ENCODE peak calls at places on chromosome 3, in ten cellular contexts. M is activated CD4-positive, CD25-positive, alpha-beta regulatory T cell; X is endothelial cell; Z is pancreas; F is IMR-90; T is hypothalamus; N is memory B cell; Q is RPMI8226; H is NT2/D1; D is T-helper 2 cell. C is an unnamed sample.

GRCh38 chr3:190718691-190719090 is 143.8 kb downstream of the GMNC start:
- DNase-seq in M (no peak), X (no peak), Z (no peak), F (peak), T (no peak), N (no peak), Q (no peak), H (no peak), D (no peak), C (no peak)

GRCh38 chr3:70882104-70882503 is 569.7 kb upstream of the MDFIC2 start:
- DNase-seq in M (no peak), X (no peak), Z (no peak), F (peak), T (no peak), N (no peak), Q (no peak), H (no peak), D (no peak), C (no peak)

GRCh38 chr3:99866167-99866810 is 48.6 kb downstream of the CMSS1 start:
- DNase-seq in M (no peak), X (no peak), Z (no peak), F (peak), T (no peak), N (no peak), Q (no peak), H (no peak), D (no peak), C (no peak)

GRCh38 chr3:17972889-17973558 is 230.6 kb upstream of the TBC1D5 start:
- DNase-seq in M (no peak), X (no peak), Z (no peak), F (no peak), T (no peak), N (no peak), Q (no peak), H (no peak), D (no peak), C (no peak)

GRCh38 chr3:61979645-61980430 is 393.5 kb downstream of the FEZF2 start:
- DNase-seq in M (no peak), X (no peak), Z (no peak), F (no peak), T (no peak), N (no peak), Q (no peak), H (no peak), D (no peak), C (no peak)

GRCh38 chr3:126939347-126939735 is 43.6 kb upstream of the PLXNA1 start:
- DNase-seq in M (no peak), X (no peak), Z (no peak), F (no peak), T (no peak), N (no peak), Q (no peak), H (no peak), D (no peak), C (no peak)

GRCh38 chr3:111901617-111902016 is 42.6 kb downstream of the PHLDB2 start:
- DNase-seq in M (no peak), X (no peak), Z (no peak), F (no peak), T (no peak), N (no peak), Q (no peak), H (no peak), D (no peak), C (no peak)

GRCh38 chr3:63685340-63685739 is 32.9 kb downstream of the SNTN start:
- DNase-seq in M (no peak), X (no peak), Z (no peak), F (no peak), T (no peak), N (no peak), Q (no peak), H (no peak), D (no peak), C (no peak)

GRCh38 chr3:127549826-127550487 is 40.6 kb downstream of the TPRA1 start:
- DNase-seq in M (no peak), X (no peak), Z (no peak), F (no peak), T (no peak), N (no peak), Q (no peak), H (no peak), D (no peak), C (no peak)

GRCh38 chr3:61381745-61382392 is 130.6 kb upstream of the FHIT start:
- DNase-seq in M (no peak), X (no peak), Z (no peak), F (peak), T (no peak), N (no peak), Q (peak), H (peak), D (no peak), C (no peak)

GRCh38 chr3:142866841-142867631 is 21.8 kb downstream of the PCOLCE2 start:
- DNase-seq in M (no peak), X (peak), Z (no peak), F (no peak), T (no peak), N (no peak), Q (peak), H (peak), D (no peak), C (no peak)

GRCh38 chr3:126064627-126065258 is 19.2 kb downstream of the SLC41A3 start:
- DNase-seq in M (no peak), X (no peak), Z (no peak), F (no peak), T (no peak), N (no peak), Q (peak), H (no peak), D (no peak), C (peak)

GRCh38 chr3:189907803-189908202 is 212.9 kb downstream of the P3H2 start:
- DNase-seq in M (no peak), X (no peak), Z (no peak), F (no peak), T (no peak), N (no peak), Q (no peak), H (no peak), D (no peak), C (no peak)

GRCh38 chr3:179321585-179322322 is 1.1 kb upstream of the ZNF639 start:
- DNase-seq in M (no peak), X (peak), Z (no peak), F (peak), T (peak), N (no peak), Q (peak), H (no peak), D (no peak), C (no peak)

GRCh38 chr3:140972833-140973232 is 31.2 kb downstream of the SLC25A36 start:
- DNase-seq in M (no peak), X (no peak), Z (no peak), F (peak), T (no peak), N (no peak), Q (peak), H (no peak), D (no peak), C (no peak)

GRCh38 chr3:193869221-193870201 is 266.4 kb upstream of the HES1 start:
- DNase-seq in M (no peak), X (peak), Z (peak), F (peak), T (peak), N (no peak), Q (no peak), H (peak), D (no peak), C (no peak)

GRCh38 chr3:4985330-4986174 is 6.3 kb downstream of the BHLHE40 start:
- DNase-seq in M (no peak), X (no peak), Z (no peak), F (peak), T (no peak), N (no peak), Q (no peak), H (no peak), D (no peak), C (no peak)

GRCh38 chr3:70519913-70520659 is 207.6 kb upstream of the MDFIC2 start:
- DNase-seq in M (no peak), X (no peak), Z (no peak), F (peak), T (no peak), N (no peak), Q (no peak), H (no peak), D (no peak), C (no peak)

GRCh38 chr3:27368831-27369607 is at the start of gene NEK10:
- DNase-seq in M (peak), X (peak), Z (peak), F (peak), T (peak), N (peak), Q (peak), H (peak), D (peak), C (peak)

GRCh38 chr3:37197810-37198371 is 23.5 kb upstream of the LRRFIP2 start:
- DNase-seq in M (no peak), X (no peak), Z (no peak), F (peak), T (no peak), N (no peak), Q (no peak), H (no peak), D (no peak), C (no peak)

GRCh38 chr3:71537211-71537611 is 46.3 kb downstream of the FOXP1 start:
- DNase-seq in M (no peak), X (no peak), Z (no peak), F (peak), T (no peak), N (no peak), Q (no peak), H (no peak), D (no peak), C (peak)

GRCh38 chr3:127286571-127287140 is 1.2 kb downstream of the PRR20G start:
- DNase-seq in M (no peak), X (no peak), Z (no peak), F (peak), T (no peak), N (no peak), Q (no peak), H (no peak), D (no peak), C (no peak)

GRCh38 chr3:55454611-55455010 is 32.5 kb downstream of the WNT5A start:
- DNase-seq in M (no peak), X (no peak), Z (no peak), F (peak), T (no peak), N (no peak), Q (no peak), H (no peak), D (no peak), C (no peak)

GRCh38 chr3:127762077-127762786 is 60.1 kb downstream of the MGLL start:
- DNase-seq in M (no peak), X (no peak), Z (no peak), F (no peak), T (peak), N (no peak), Q (no peak), H (no peak), D (no peak), C (peak)

GRCh38 chr3:43620953-43621405 is 832 bp downstream of the ANO10 start:
- DNase-seq in M (no peak), X (no peak), Z (no peak), F (peak), T (no peak), N (no peak), Q (no peak), H (no peak), D (no peak), C (no peak)

GRCh38 chr3:144189044-144189443 is 217.4 kb downstream of the DIPK2A start:
- DNase-seq in M (no peak), X (no peak), Z (no peak), F (peak), T (no peak), N (no peak), Q (no peak), H (peak), D (no peak), C (no peak)

GRCh38 chr3:149969110-149969944 is 1.4 kb downstream of the PFN2 start:
- DNase-seq in M (no peak), X (peak), Z (no peak), F (peak), T (peak), N (no peak), Q (no peak), H (peak), D (no peak), C (no peak)

GRCh38 chr3:170811515-170811914 is 58.5 kb downstream of the RPL22L1 start:
- DNase-seq in M (no peak), X (no peak), Z (no peak), F (peak), T (no peak), N (no peak), Q (no peak), H (no peak), D (no peak), C (no peak)

GRCh38 chr3:33074217-33075067 is 22.5 kb downstream of the GLB1 start:
- DNase-seq in M (peak), X (peak), Z (no peak), F (peak), T (peak), N (peak), Q (peak), H (peak), D (peak), C (peak)

GRCh38 chr3:99633887-99634558 is 4.4 kb upstream of the COL8A1 start:
- DNase-seq in M (no peak), X (no peak), Z (no peak), F (no peak), T (no peak), N (no peak), Q (no peak), H (no peak), D (no peak), C (no peak)

GRCh38 chr3:13462125-13462629 is 17.9 kb upstream of the HDAC11 start:
- DNase-seq in M (no peak), X (no peak), Z (no peak), F (no peak), T (no peak), N (no peak), Q (no peak), H (no peak), D (no peak), C (no peak)

GRCh38 chr3:101300073-101300472 is 20.3 kb downstream of the IMPG2 start:
- DNase-seq in M (no peak), X (no peak), Z (peak), F (no peak), T (no peak), N (no peak), Q (no peak), H (peak), D (no peak), C (no peak)

GRCh38 chr3:102034639-102035038 is 185.3 kb downstream of the NFKBIZ start:
- DNase-seq in M (no peak), X (no peak), Z (no peak), F (no peak), T (no peak), N (no peak), Q (no peak), H (no peak), D (no peak), C (no peak)

GRCh38 chr3:108296239-108296638 is at the start of gene HHLA2:
- DNase-seq in M (no peak), X (no peak), Z (no peak), F (peak), T (no peak), N (no peak), Q (no peak), H (no peak), D (no peak), C (no peak)

GRCh38 chr3:51681453-51681852 is 10.4 kb downstream of the TEX264 start:
- DNase-seq in M (no peak), X (no peak), Z (no peak), F (peak), T (no peak), N (no peak), Q (peak), H (no peak), D (no peak), C (peak)

GRCh38 chr3:141328286-141329166 is 39.8 kb upstream of the ZBTB38 start:
- DNase-seq in M (no peak), X (no peak), Z (no peak), F (no peak), T (no peak), N (no peak), Q (no peak), H (no peak), D (no peak), C (no peak)

GRCh38 chr3:10552631-10552943 is 47.2 kb upstream of the ATP2B2 start:
- DNase-seq in M (no peak), X (no peak), Z (no peak), F (no peak), T (no peak), N (no peak), Q (peak), H (no peak), D (no peak), C (no peak)

GRCh38 chr3:77772459-77772858 is 732.6 kb downstream of the ROBO2 start:
- DNase-seq in M (no peak), X (no peak), Z (no peak), F (no peak), T (no peak), N (no peak), Q (no peak), H (no peak), D (no peak), C (no peak)

GRCh38 chr3:100609305-100609704 is at the start of gene ADGRG7:
- DNase-seq in M (no peak), X (no peak), Z (no peak), F (no peak), T (no peak), N (no peak), Q (no peak), H (no peak), D (no peak), C (no peak)

GRCh38 chr3:108548304-108548703 is 37.9 kb upstream of the MYH15 start:
- DNase-seq in M (no peak), X (no peak), Z (no peak), F (peak), T (no peak), N (no peak), Q (no peak), H (no peak), D (no peak), C (no peak)